ENCODE peak calls at places on chromosome 3, in nine cellular contexts. N is AML-193, B is AG09309, R is HFFc6, Z is non-pigmented ciliary epithelial cell, O is BJ, U is NCI-H1092, K is psoas muscle, L is lower lobe of right lung. Y is an unnamed sample.
A peak's percentile ranks its signal among the peaks of the same experiment; 100 is the strongest.

GRCh38 chr3:59654120-59654952 is 604.5 kb upstream of the CFAP20DC start:
- DNase-seq in N (no peak), B (no peak), R (no peak), Z (no peak), O (no peak), U (no peak), K (peak; percentile 70), L (peak; percentile 80), Y (peak; percentile 9)

GRCh38 chr3:14319654-14320182 is 82.7 kb upstream of the SLC6A6 start:
- DNase-seq in N (peak; percentile 98), B (no peak), R (peak; percentile 65), Z (peak; percentile 20), O (no peak), U (no peak), K (no peak), L (no peak), Y (peak; percentile 16)

GRCh38 chr3:63349583-63350177 is 71.6 kb downstream of the SYNPR start:
- DNase-seq in N (peak; percentile 61), B (no peak), R (peak; percentile 59), Z (no peak), O (no peak), U (peak; percentile 54), K (peak; percentile 42), L (peak; percentile 48), Y (peak; percentile 60)

GRCh38 chr3:48716508-48716981 is 476 bp downstream of the IP6K2 start:
- DNase-seq in N (no peak), B (no peak), R (no peak), Z (no peak), O (no peak), U (no peak), K (no peak), L (no peak), Y (no peak)

GRCh38 chr3:114383875-114384557 is 90.2 kb downstream of the TIGIT start:
- DNase-seq in N (peak; percentile 66), B (peak; percentile 59), R (peak; percentile 78), Z (no peak), O (no peak), U (peak; percentile 79), K (peak; percentile 88), L (peak; percentile 75), Y (peak; percentile 91)

GRCh38 chr3:146050700-146051099 is 110.3 kb downstream of the PLOD2 start:
- DNase-seq in N (no peak), B (no peak), R (no peak), Z (no peak), O (no peak), U (no peak), K (no peak), L (no peak), Y (peak; percentile 81)

GRCh38 chr3:107264888-107265287 is 112.4 kb upstream of the CCDC54 start:
- DNase-seq in N (no peak), B (no peak), R (no peak), Z (no peak), O (no peak), U (no peak), K (no peak), L (no peak), Y (no peak)

GRCh38 chr3:14286887-14287496 is 108.4 kb downstream of the LSM3 start:
- DNase-seq in N (no peak), B (no peak), R (no peak), Z (no peak), O (no peak), U (peak; percentile 64), K (no peak), L (no peak), Y (no peak)

GRCh38 chr3:58998476-58999117 is 51.2 kb downstream of the CFAP20DC start:
- DNase-seq in N (no peak), B (peak; percentile 78), R (peak; percentile 97), Z (peak; percentile 89), O (peak; percentile 85), U (no peak), K (no peak), L (no peak), Y (peak; percentile 81)

GRCh38 chr3:47291158-47291753 is 8.5 kb downstream of the KLHL18 start:
- DNase-seq in N (no peak), B (no peak), R (no peak), Z (no peak), O (no peak), U (no peak), K (no peak), L (no peak), Y (no peak)